ENCODE peak calls at places on chromosomes 5 and 9, in four cellular contexts. One of them, this sample, is unnamed.

GRCh38 chr5:135737701-135738563 is 96.5 kb upstream of the SLC25A48 start:
- DNase-seq in stimulated activated CD4-positive, alpha-beta T cell treated with anti-CD3 and anti-CD28 coated beads, Interleukin-1b, Interleukin-23, amount 100 ng/mL, for 1 hour: no peak
- DNase-seq in mesothelial cell of epicardium: peak; percentile 21
- DNase-seq in AG09319: no peak
- DNase-seq in this sample: no peak

GRCh38 chr9:132531187-132531586 is 51.2 kb upstream of the BARHL1 start:
- DNase-seq in stimulated activated CD4-positive, alpha-beta T cell treated with anti-CD3 and anti-CD28 coated beads, Interleukin-1b, Interleukin-23, amount 100 ng/mL, for 1 hour: no peak
- DNase-seq in mesothelial cell of epicardium: no peak
- DNase-seq in AG09319: no peak
- DNase-seq in this sample: no peak

GRCh38 chr5:151155149-151155776 is 2.3 kb downstream of the ANXA6 start:
- DNase-seq in stimulated activated CD4-positive, alpha-beta T cell treated with anti-CD3 and anti-CD28 coated beads, Interleukin-1b, Interleukin-23, amount 100 ng/mL, for 1 hour: no peak
- DNase-seq in mesothelial cell of epicardium: no peak
- DNase-seq in AG09319: no peak
- DNase-seq in this sample: no peak

GRCh38 chr9:77020438-77021264 is 1.2 kb downstream of the FOXB2 start:
- DNase-seq in stimulated activated CD4-positive, alpha-beta T cell treated with anti-CD3 and anti-CD28 coated beads, Interleukin-1b, Interleukin-23, amount 100 ng/mL, for 1 hour: no peak
- DNase-seq in mesothelial cell of epicardium: peak; percentile 43
- DNase-seq in AG09319: no peak
- DNase-seq in this sample: no peak

GRCh38 chr9:136511670-136512592 is 29.1 kb upstream of the SEC16A start:
- DNase-seq in stimulated activated CD4-positive, alpha-beta T cell treated with anti-CD3 and anti-CD28 coated beads, Interleukin-1b, Interleukin-23, amount 100 ng/mL, for 1 hour: no peak
- DNase-seq in mesothelial cell of epicardium: no peak
- DNase-seq in AG09319: no peak
- DNase-seq in this sample: no peak

GRCh38 chr5:174425964-174426290 is 298.5 kb upstream of the MSX2 start:
- DNase-seq in stimulated activated CD4-positive, alpha-beta T cell treated with anti-CD3 and anti-CD28 coated beads, Interleukin-1b, Interleukin-23, amount 100 ng/mL, for 1 hour: no peak
- DNase-seq in mesothelial cell of epicardium: peak; percentile 29
- DNase-seq in AG09319: no peak
- DNase-seq in this sample: no peak

GRCh38 chr9:108235599-108235998 is 620.2 kb downstream of the ACTL7B start:
- DNase-seq in stimulated activated CD4-positive, alpha-beta T cell treated with anti-CD3 and anti-CD28 coated beads, Interleukin-1b, Interleukin-23, amount 100 ng/mL, for 1 hour: no peak
- DNase-seq in mesothelial cell of epicardium: no peak
- DNase-seq in AG09319: no peak
- DNase-seq in this sample: no peak

GRCh38 chr9:14306672-14307646 is 7.0 kb downstream of the NFIB start:
- DNase-seq in stimulated activated CD4-positive, alpha-beta T cell treated with anti-CD3 and anti-CD28 coated beads, Interleukin-1b, Interleukin-23, amount 100 ng/mL, for 1 hour: no peak
- DNase-seq in mesothelial cell of epicardium: no peak
- DNase-seq in AG09319: no peak
- DNase-seq in this sample: no peak

GRCh38 chr5:68420476-68421344 is 205.2 kb downstream of the PIK3R1 start:
- DNase-seq in stimulated activated CD4-positive, alpha-beta T cell treated with anti-CD3 and anti-CD28 coated beads, Interleukin-1b, Interleukin-23, amount 100 ng/mL, for 1 hour: no peak
- DNase-seq in mesothelial cell of epicardium: no peak
- DNase-seq in AG09319: no peak
- DNase-seq in this sample: no peak

GRCh38 chr5:137440800-137441199 is 58.3 kb downstream of the SPOCK1 start:
- DNase-seq in stimulated activated CD4-positive, alpha-beta T cell treated with anti-CD3 and anti-CD28 coated beads, Interleukin-1b, Interleukin-23, amount 100 ng/mL, for 1 hour: no peak
- DNase-seq in mesothelial cell of epicardium: no peak
- DNase-seq in AG09319: no peak
- DNase-seq in this sample: no peak

GRCh38 chr9:130208600-130209347 is 36.6 kb downstream of the NCS1 start:
- DNase-seq in stimulated activated CD4-positive, alpha-beta T cell treated with anti-CD3 and anti-CD28 coated beads, Interleukin-1b, Interleukin-23, amount 100 ng/mL, for 1 hour: no peak
- DNase-seq in mesothelial cell of epicardium: no peak
- DNase-seq in AG09319: no peak
- DNase-seq in this sample: no peak

GRCh38 chr5:17314907-17315471 is 97.6 kb downstream of the BASP1 start:
- DNase-seq in stimulated activated CD4-positive, alpha-beta T cell treated with anti-CD3 and anti-CD28 coated beads, Interleukin-1b, Interleukin-23, amount 100 ng/mL, for 1 hour: no peak
- DNase-seq in mesothelial cell of epicardium: no peak
- DNase-seq in AG09319: no peak
- DNase-seq in this sample: no peak

GRCh38 chr5:74206571-74207550 is 433.7 kb downstream of the ENC1 start:
- DNase-seq in stimulated activated CD4-positive, alpha-beta T cell treated with anti-CD3 and anti-CD28 coated beads, Interleukin-1b, Interleukin-23, amount 100 ng/mL, for 1 hour: no peak
- DNase-seq in mesothelial cell of epicardium: no peak
- DNase-seq in AG09319: no peak
- DNase-seq in this sample: no peak

GRCh38 chr5:149652697-149653096 is 71.4 kb downstream of the ARHGEF37 start:
- DNase-seq in stimulated activated CD4-positive, alpha-beta T cell treated with anti-CD3 and anti-CD28 coated beads, Interleukin-1b, Interleukin-23, amount 100 ng/mL, for 1 hour: no peak
- DNase-seq in mesothelial cell of epicardium: no peak
- DNase-seq in AG09319: no peak
- DNase-seq in this sample: no peak

GRCh38 chr5:33939863-33940262 is 3.7 kb downstream of the RXFP3 start:
- DNase-seq in stimulated activated CD4-positive, alpha-beta T cell treated with anti-CD3 and anti-CD28 coated beads, Interleukin-1b, Interleukin-23, amount 100 ng/mL, for 1 hour: no peak
- DNase-seq in mesothelial cell of epicardium: no peak
- DNase-seq in AG09319: no peak
- DNase-seq in this sample: no peak

GRCh38 chr5:14038341-14038959 is 94.0 kb upstream of the DNAH5 start:
- DNase-seq in stimulated activated CD4-positive, alpha-beta T cell treated with anti-CD3 and anti-CD28 coated beads, Interleukin-1b, Interleukin-23, amount 100 ng/mL, for 1 hour: no peak
- DNase-seq in mesothelial cell of epicardium: no peak
- DNase-seq in AG09319: peak; percentile 57
- DNase-seq in this sample: no peak

GRCh38 chr9:655875-656274 is 185.6 kb upstream of the DMRT1 start:
- DNase-seq in stimulated activated CD4-positive, alpha-beta T cell treated with anti-CD3 and anti-CD28 coated beads, Interleukin-1b, Interleukin-23, amount 100 ng/mL, for 1 hour: no peak
- DNase-seq in mesothelial cell of epicardium: no peak
- DNase-seq in AG09319: no peak
- DNase-seq in this sample: no peak

GRCh38 chr9:136690841-136691261 is 3.6 kb upstream of the AGPAT2 start:
- DNase-seq in stimulated activated CD4-positive, alpha-beta T cell treated with anti-CD3 and anti-CD28 coated beads, Interleukin-1b, Interleukin-23, amount 100 ng/mL, for 1 hour: no peak
- DNase-seq in mesothelial cell of epicardium: no peak
- DNase-seq in AG09319: no peak
- DNase-seq in this sample: no peak

GRCh38 chr9:33165263-33166151 is 1.6 kb downstream of the B4GALT1 start:
- DNase-seq in stimulated activated CD4-positive, alpha-beta T cell treated with anti-CD3 and anti-CD28 coated beads, Interleukin-1b, Interleukin-23, amount 100 ng/mL, for 1 hour: no peak
- DNase-seq in mesothelial cell of epicardium: peak; percentile 36
- DNase-seq in AG09319: peak; percentile 83
- DNase-seq in this sample: no peak

GRCh38 chr9:94870793-94871558 is 144.5 kb downstream of the AOPEP start:
- DNase-seq in stimulated activated CD4-positive, alpha-beta T cell treated with anti-CD3 and anti-CD28 coated beads, Interleukin-1b, Interleukin-23, amount 100 ng/mL, for 1 hour: no peak
- DNase-seq in mesothelial cell of epicardium: no peak
- DNase-seq in AG09319: no peak
- DNase-seq in this sample: no peak

This sample was measured in activated naive CD4-positive, alpha-beta T cell.